ENCODE peak calls at places on chromosomes 2 and 18, in four cellular contexts. Y is A673, C is body of pancreas, A is OCI-LY7. N is an unnamed sample.

GRCh38 chr18:63578357-63578958 is 8.7 kb upstream of the SERPINB13 start:
- DNase-seq in Y (peak; percentile 79), C (peak; percentile 33), A (peak; percentile 28), N (no peak)

GRCh38 chr2:18083806-18084205 is 205.3 kb downstream of the KCNS3 start:
- DNase-seq in Y (no peak), C (no peak), A (no peak), N (no peak)

GRCh38 chr2:128197059-128197458 is 106.1 kb downstream of the UGGT1 start:
- DNase-seq in Y (no peak), C (no peak), A (no peak), N (no peak)

GRCh38 chr18:62957885-62958472 is 242.6 kb downstream of the PHLPP1 start:
- DNase-seq in Y (peak; percentile 54), C (peak; percentile 63), A (peak; percentile 32), N (no peak)

GRCh38 chr2:217058791-217059755 is 199.2 kb upstream of the TNP1 start:
- DNase-seq in Y (no peak), C (no peak), A (no peak), N (no peak)

GRCh38 chr2:62760026-62760425 is 54.5 kb downstream of the EHBP1 start:
- DNase-seq in Y (no peak), C (no peak), A (no peak), N (no peak)

GRCh38 chr2:164589522-164589921 is 31.8 kb downstream of the GRB14 start:
- DNase-seq in Y (no peak), C (no peak), A (no peak), N (no peak)

GRCh38 chr2:8222979-8223730 is 458.7 kb upstream of the ID2 start:
- DNase-seq in Y (peak; percentile 91), C (no peak), A (no peak), N (no peak)

GRCh38 chr2:21041462-21041861 is 2.4 kb downstream of the APOB start:
- DNase-seq in Y (no peak), C (no peak), A (no peak), N (no peak)

GRCh38 chr2:42900226-42900744 is 107.9 kb upstream of the HAAO start:
- DNase-seq in Y (peak; percentile 31), C (no peak), A (no peak), N (no peak)

GRCh38 chr2:88838165-88838635 is 146.7 kb downstream of the RPIA start:
- DNase-seq in Y (no peak), C (no peak), A (peak; percentile 100), N (no peak)

GRCh38 chr2:84243788-84244627 is 215.1 kb downstream of the SUCLG1 start:
- DNase-seq in Y (no peak), C (no peak), A (no peak), N (no peak)

GRCh38 chr2:20231632-20232031 is 6.7 kb upstream of the SDC1 start:
- DNase-seq in Y (no peak), C (no peak), A (no peak), N (no peak)

GRCh38 chr2:134407154-134407890 is 153.4 kb downstream of the MGAT5 start:
- DNase-seq in Y (no peak), C (no peak), A (no peak), N (no peak)

GRCh38 chr2:189178726-189179606 is 595 bp downstream of the COL5A2 start:
- DNase-seq in Y (peak; percentile 84), C (peak; percentile 11), A (no peak), N (no peak)

GRCh38 chr2:213148572-213149331 is 2.7 kb downstream of the IKZF2 start:
- DNase-seq in Y (peak; percentile 30), C (no peak), A (peak; percentile 46), N (no peak)

GRCh38 chr2:60551241-60552095 is 2.0 kb downstream of the BCL11A start:
- DNase-seq in Y (peak; percentile 48), C (peak; percentile 81), A (peak; percentile 66), N (no peak)

GRCh38 chr2:106193491-106193976 is 567 bp downstream of the UXS1 start:
- DNase-seq in Y (no peak), C (peak; percentile 51), A (peak; percentile 29), N (no peak)
- H3K4me1 ChIP-seq in Y (no peaks in the 10 kb centered on the region), C (peaks cover 13% of the 10 kb centered on the region), A (peaks cover 25% of the 10 kb centered on the region), N (peaks cover 4% of the 10 kb centered on the region)

DNA sequence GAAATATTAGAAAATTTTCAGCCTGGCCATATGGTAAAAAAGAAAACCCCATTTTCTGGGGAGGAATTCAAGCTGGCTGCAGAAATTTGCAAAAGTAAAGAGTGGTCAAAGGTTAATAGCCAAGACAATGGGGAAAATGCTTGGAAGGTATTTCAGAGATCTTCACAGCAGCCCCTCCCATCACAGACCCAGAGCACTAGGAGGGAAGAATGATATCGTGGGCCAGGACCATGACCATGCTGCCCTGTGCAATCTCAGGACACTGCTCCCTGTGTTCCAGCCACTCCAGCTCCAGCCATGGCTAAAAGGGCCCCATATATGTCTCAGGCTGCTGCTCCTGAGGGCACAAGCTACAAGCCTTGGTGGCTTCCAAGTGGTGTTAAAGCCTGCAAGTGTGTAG is 93.9 kb upstream of the AGAP1 start:
- DNase-seq in Y (no peak), C (no peak), A (no peak), N (no peak)
- H3K27ac ChIP-seq in Y (no peak overlapping the region), C (no peak overlapping the region), A (no peak overlapping the region), N (no peak overlapping the region)

DNA sequence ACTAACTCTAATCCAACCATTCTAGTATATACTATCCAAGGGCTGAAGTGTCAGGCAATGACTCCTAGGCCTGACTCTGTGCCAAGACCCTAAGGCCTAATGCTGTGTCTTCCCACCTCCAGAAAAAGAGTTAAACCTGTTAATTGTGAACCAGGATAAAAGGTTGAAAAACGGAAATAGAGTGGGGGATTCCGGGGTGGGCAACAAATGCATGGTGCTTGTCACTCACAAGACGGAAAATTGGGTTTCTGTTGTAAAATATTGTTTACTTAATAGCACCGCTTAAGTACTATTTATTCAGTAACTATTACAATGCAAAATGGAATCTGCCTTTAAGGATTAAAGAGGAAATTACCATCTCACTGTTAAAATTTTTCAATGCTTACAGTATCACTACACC is 3.2 kb downstream of the STK17B start:
- DNase-seq in Y (peak; percentile 43), C (no peak), A (no peak), N (no peak)
- H3K4me3 ChIP-seq in Y (no peak overlapping the region), C (no peak overlapping the region), A (peak overlapping the region; percentile 98), N (peak overlapping the region; percentile 95)

GRCh38 chr18:12993439-12993838 is 2.3 kb downstream of the CEP192 start:
- DNase-seq in Y (no peak), C (no peak), A (no peak), N (no peak)

GRCh38 chr18:12998332-12999060 is 7.3 kb downstream of the CEP192 start:
- DNase-seq in Y (no peak), C (no peak), A (no peak), N (no peak)

GRCh38 chr18:12996661-12997292 is 5.6 kb downstream of the CEP192 start:
- DNase-seq in Y (no peak), C (peak; percentile 20), A (no peak), N (no peak)

GRCh38 chr18:12995424-12995823 is 4.3 kb downstream of the CEP192 start:
- DNase-seq in Y (no peak), C (no peak), A (no peak), N (no peak)

GRCh38 chr18:12995952-12996477 is 4.9 kb downstream of the CEP192 start:
- DNase-seq in Y (no peak), C (no peak), A (no peak), N (no peak)
- H3K4me1 ChIP-seq in Y (peaks cover 12% of the 10 kb centered on the region), C (peaks cover 33% of the 10 kb centered on the region), A (peaks cover 15% of the 10 kb centered on the region), N (peaks cover 11% of the 10 kb centered on the region)

N was measured in thoracic aorta.